ENCODE peak calls at places on chromosome 19, in five cellular contexts. D is transverse colon; A is aorta; H is psoas muscle; W is CD4-positive, CD25-positive, alpha-beta regulatory T cell. V is an unnamed sample. For H3K4me1 and H3K36me3, the result is how much of the 10 kb centered on the place peaks cover.

GRCh38 chr19:8893419-8893818 is 61.2 kb downstream of the MBD3L1 start:
- DNase-seq in A (no peak), D (no peak), H (no peak), W (no peak), V (no peak)

GRCh38 chr19:44657211-44657921 is 13.7 kb downstream of the PVR start:
- DNase-seq in W (peak), A (peak), H (peak), D (peak), V (no peak)

GRCh38 chr19:10104665-10105221 is 1.4 kb upstream of the PPAN start:
- DNase-seq in A (no peak), H (peak), W (peak), D (peak), V (no peak)

GRCh38 chr19:7611541-7612279 is 16.0 kb downstream of the CAMSAP3 start:
- DNase-seq in H (no peak), A (no peak), D (no peak), W (no peak), V (peak)

GRCh38 chr19:16325161-16325527 is 518 bp downstream of the KLF2 start:
- DNase-seq in W (peak), H (no peak), A (no peak), D (peak), V (no peak)

GRCh38 chr19:917323-918151 is at the start of gene KISS1R:
- DNase-seq in W (no peak), D (no peak), H (no peak), A (no peak), V (peak)

GRCh38 chr19:42424345-42424707 is 2.9 kb downstream of the LIPE start:
- DNase-seq in A (no peak), H (no peak), W (no peak), D (no peak), V (no peak)

GRCh38 chr19:6125571-6125989 is 9.9 kb upstream of the ACSBG2 start:
- DNase-seq in D (peak), W (peak), A (peak), H (no peak), V (no peak)

GRCh38 chr19:42092350-42092749 is 16.4 kb downstream of the ZNF574 start:
- DNase-seq in A (no peak), H (no peak), W (peak), D (peak), V (no peak)

GRCh38 chr19:41870401-41870873 is 6.6 kb upstream of the CD79A start:
- DNase-seq in D (no peak), H (peak), A (no peak), W (no peak), V (no peak)

GRCh38 chr19:19651076-19651475 is 7.6 kb upstream of the GMIP start:
- DNase-seq in A (no peak), W (no peak), D (no peak), H (no peak), V (no peak)

GRCh38 chr19:7188682-7189629 is 105.3 kb downstream of the INSR start:
- DNase-seq in W (no peak), D (no peak), H (no peak), A (no peak), V (no peak)

GRCh38 chr19:16412596-16413355 is 59.0 kb downstream of the EPS15L1 start:
- DNase-seq in A (peak), D (no peak), W (no peak), H (peak), V (no peak)

GRCh38 chr19:13055213-13056051 is 47.2 kb downstream of the LYL1 start:
- DNase-seq in D (peak), W (no peak), A (peak), H (peak), V (no peak)

GRCh38 chr19:29519931-29520330 is 5.9 kb upstream of the VSTM2B start:
- DNase-seq in H (no peak), D (no peak), A (no peak), W (no peak), V (no peak)

GRCh38 chr19:51365211-51366049 is 758 bp downstream of the ETFB start:
- DNase-seq in H (peak), W (no peak), D (peak), A (no peak), V (no peak)

GRCh38 chr19:12994701-12995595 is at the start of gene NFIX:
- DNase-seq in A (peak), W (peak), H (peak), D (peak), V (no peak)

GRCh38 chr19:50639121-50640112 is at the start of gene SYT3:
- DNase-seq in W (no peak), A (no peak), H (no peak), D (peak), V (no peak)

GRCh38 chr19:28422791-28423650 is 789.9 kb downstream of the UQCRFS1 start:
- DNase-seq in D (no peak), W (no peak), H (no peak), A (no peak), V (no peak)

GRCh38 chr19:6613711-6614110 is 22.8 kb upstream of the CD70 start:
- DNase-seq in W (no peak), H (no peak), D (no peak), A (no peak), V (no peak)

GRCh38 chr19:12331211-12331941 is 2.1 kb downstream of the ZNF563 start:
- DNase-seq in W (peak), H (no peak), D (peak), A (no peak), V (no peak)

GRCh38 chr19:13083627-13084026 is 19.0 kb downstream of the LYL1 start:
- DNase-seq in D (no peak), A (no peak), H (no peak), W (no peak), V (no peak)

GRCh38 chr19:19655641-19656343 is 7.7 kb downstream of the ATP13A1 start:
- DNase-seq in H (peak), W (no peak), D (no peak), A (peak), V (no peak)

GRCh38 chr19:43524922-43525835 is 1.8 kb downstream of the ETHE1 start:
- DNase-seq in H (no peak), W (no peak), A (peak), D (peak), V (peak)

GRCh38 chr19:40806385-40807146 is 7.6 kb downstream of the EGLN2 start:
- DNase-seq in W (peak), H (peak), D (peak), A (peak), V (peak)

GRCh38 chr19:39971380-39971841 is 446 bp downstream of the PSMC4 start:
- DNase-seq in W (peak), H (no peak), D (no peak), A (no peak), V (no peak)

DNA sequence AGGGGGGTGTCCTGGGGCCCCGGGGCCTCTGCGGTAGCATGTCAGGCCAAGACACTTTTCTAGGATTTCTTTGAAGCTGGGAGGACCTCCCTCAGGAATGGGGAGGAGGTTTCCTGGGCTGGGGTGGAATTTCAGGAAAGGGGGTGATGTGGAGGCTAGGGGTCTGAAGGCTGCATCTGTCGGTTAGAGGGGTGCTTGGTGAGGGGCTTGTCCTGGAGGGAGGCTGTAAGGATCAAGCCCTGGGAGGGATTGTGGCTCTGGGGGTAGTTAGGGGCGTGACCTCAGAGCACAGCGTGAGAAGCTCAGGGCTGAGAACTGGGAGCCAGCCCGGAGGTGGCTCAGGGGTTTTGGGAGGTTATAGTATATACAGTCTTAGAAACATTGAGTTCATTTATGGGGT is 1.6 kb downstream of the RRAS start:
- DNase-seq in D (peak), W (no peak), A (no peak), H (no peak), V (peak)
- H3K27ac ChIP-seq in D (peak), W (no peak), A (peak), H (peak), V (peak)

DNA sequence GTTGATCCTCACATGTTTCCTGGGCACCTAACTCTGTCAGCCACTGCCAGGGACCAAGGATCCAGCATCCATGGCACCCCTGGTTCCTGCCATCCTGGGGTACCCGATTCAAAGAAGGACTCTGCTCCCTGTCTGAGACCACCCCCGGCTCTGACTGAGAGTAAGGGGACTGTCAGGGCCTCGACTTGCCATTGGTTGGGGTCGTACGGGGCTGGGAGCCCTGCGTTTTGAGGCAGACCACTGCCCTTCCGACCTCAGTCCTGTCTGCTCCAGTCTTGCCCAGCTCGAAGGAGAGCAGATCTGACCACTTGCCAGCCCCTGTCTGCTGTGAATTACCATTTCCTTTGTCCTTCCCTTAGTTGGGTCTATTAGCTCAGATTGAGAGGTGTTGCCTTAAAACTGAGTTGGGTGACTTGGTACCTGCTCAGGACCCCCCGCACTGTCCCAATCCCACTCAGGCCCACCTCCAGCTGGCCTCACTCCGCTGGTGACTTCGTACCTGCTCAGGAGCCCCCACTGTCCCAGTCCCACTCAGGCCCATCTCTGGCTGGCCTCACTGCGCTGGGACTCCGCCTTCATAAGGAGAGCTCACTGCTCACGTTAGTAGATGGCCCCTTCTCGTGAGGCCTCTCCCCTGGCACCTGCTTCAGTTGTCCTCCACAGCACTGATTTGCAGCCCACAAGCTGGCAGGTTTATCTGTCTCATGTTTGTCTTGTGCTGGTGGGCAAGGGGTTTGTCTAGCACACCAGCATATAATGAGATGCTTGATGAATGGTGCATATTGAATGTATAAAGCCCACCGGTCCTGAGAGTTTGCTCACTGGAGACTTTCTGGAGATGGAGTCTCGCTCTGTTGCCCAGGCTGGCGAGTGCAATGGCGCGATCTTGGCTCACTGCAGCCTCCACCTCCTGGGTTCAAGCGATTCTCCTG is 3.9 kb downstream of the RPL28 start:
- DNase-seq in A (no peak), W (no peak), D (no peak), H (no peak), V (no peak)
- H3K4me1 ChIP-seq in A (under half), W (under half), D (under half), H (under half), V (under half)

GRCh38 chr19:46697142-46697960 is 19.6 kb downstream of the PRKD2 start:
- DNase-seq in H (peak), W (no peak), A (peak), D (peak), V (peak)
- H3K36me3 ChIP-seq in H (half or more), W (half or more), A (under half), D (half or more), V (half or more)

GRCh38 chr19:35168261-35168660 is 13.7 kb downstream of the FXYD5 start:
- DNase-seq in D (no peak), H (no peak), A (no peak), W (no peak), V (peak)
- H3K27ac ChIP-seq in D (no peak), H (no peak), A (no peak), W (peak), V (no peak)

GRCh38 chr19:33226550-33227241 is 1.0 kb upstream of the SLC7A10 start:
- DNase-seq in D (peak), W (no peak), H (peak), A (no peak), V (no peak)

GRCh38 chr19:33224694-33225457 is 774 bp downstream of the SLC7A10 start:
- DNase-seq in H (peak), D (no peak), W (no peak), A (no peak), V (no peak)

GRCh38 chr19:33227242-33227650 is 1.6 kb upstream of the SLC7A10 start:
- DNase-seq in A (no peak), W (no peak), D (no peak), H (peak), V (no peak)

GRCh38 chr19:33227870-33228599 is 2.4 kb upstream of the SLC7A10 start:
- DNase-seq in H (no peak), W (no peak), A (no peak), D (no peak), V (no peak)

GRCh38 chr19:33225458-33225925 is at the start of gene SLC7A10:
- DNase-seq in H (peak), D (no peak), A (no peak), W (no peak), V (no peak)
- H3K4me1 ChIP-seq in H (under half), D (under half), A (under half), W (under half), V (under half)

GRCh38 chr19:32595491-32595890 is 14.5 kb downstream of the PDCD5 start:
- DNase-seq in A (no peak), W (no peak), D (no peak), H (no peak), V (no peak)
- H3K36me3 ChIP-seq in A (under half), W (under half), D (half or more), H (half or more), V (half or more)

DNA sequence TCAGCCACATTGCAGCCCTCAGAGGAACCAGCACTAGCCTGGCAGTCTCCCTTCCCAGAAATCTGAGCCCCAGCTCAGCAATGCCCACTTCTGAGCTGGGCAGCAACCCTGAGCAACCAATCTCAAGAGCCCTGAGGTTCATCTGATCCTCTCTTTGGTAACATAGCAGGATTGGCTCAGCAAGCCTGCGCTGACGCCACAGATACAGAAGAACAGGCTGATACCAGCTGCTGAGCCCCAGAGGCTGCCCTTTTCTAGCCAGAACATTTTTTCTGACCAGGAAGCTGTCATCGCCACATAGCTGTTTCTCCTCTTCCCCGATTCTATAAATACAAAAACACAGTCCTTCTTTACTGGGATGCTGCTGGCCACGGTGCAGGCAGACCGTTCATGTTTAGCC is 59.8 kb downstream of the TRPM4 start:
- DNase-seq in H (peak), D (no peak), W (no peak), A (no peak), V (no peak)
- H3K27ac ChIP-seq in H (peak), D (no peak), W (no peak), A (no peak), V (no peak)

GRCh38 chr19:3186891-3187661 is 1.3 kb downstream of the NCLN start:
- DNase-seq in D (peak), A (no peak), W (no peak), H (no peak), V (no peak)
- H3K4me1 ChIP-seq in D (under half), A (under half), W (half or more), H (under half), V (under half)

GRCh38 chr19:48452255-48452654 is 3.1 kb upstream of the KCNJ14 start:
- DNase-seq in D (peak), W (no peak), A (no peak), H (no peak), V (no peak)
- H3K36me3 ChIP-seq in D (under half), W (half or more), A (under half), H (half or more), V (half or more)

DNA sequence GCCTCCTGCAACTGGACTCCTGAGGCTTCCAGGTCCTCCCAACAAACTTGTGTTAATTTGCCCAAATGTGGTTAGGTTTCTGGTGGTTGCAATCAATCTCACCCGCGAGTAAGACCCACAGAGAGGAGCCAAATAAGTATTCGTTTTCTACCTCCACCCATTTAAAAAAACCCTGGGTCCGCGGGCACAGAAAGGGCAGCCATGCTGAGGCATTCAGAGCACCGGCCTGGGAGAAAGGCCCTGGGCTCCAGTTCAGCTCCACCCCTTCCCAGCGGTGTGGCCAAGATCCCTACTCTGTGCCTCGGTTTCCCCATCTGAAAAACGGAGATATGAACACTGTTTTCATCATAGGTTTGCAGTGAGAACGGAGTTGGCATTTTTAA is 56.9 kb downstream of the PEPD start:
- DNase-seq in D (no peak), H (no peak), W (no peak), A (no peak), V (no peak)
- H3K27ac ChIP-seq in D (no peak), H (no peak), W (no peak), A (no peak), V (no peak)